ENCODE peak calls at places on chromosomes 3 and 15, in nine cellular contexts. One of them, this sample, is unnamed.

GRCh38 chr15:47997712-47998111 is 123.1 kb upstream of the SLC24A5 start:
- DNase-seq in GM13976: no peak
- DNase-seq in bronchial epithelial cell: no peak
- DNase-seq in choroid plexus epithelial cell: no peak
- DNase-seq in AG09309: no peak
- DNase-seq in astrocyte: no peak
- DNase-seq in AG04450: no peak
- DNase-seq in heart right ventricle: no peak
- DNase-seq in right lobe of liver: no peak
- DNase-seq in this sample: no peak

GRCh38 chr15:97009036-97009555 is 678.6 kb downstream of the NR2F2 start:
- DNase-seq in bronchial epithelial cell: peak
- DNase-seq in AG04450: no peak
- DNase-seq in right lobe of liver: no peak
- DNase-seq in GM13976: no peak
- DNase-seq in AG09309: no peak
- DNase-seq in heart right ventricle: no peak
- DNase-seq in choroid plexus epithelial cell: peak
- DNase-seq in astrocyte: peak
- DNase-seq in this sample: no peak

GRCh38 chr15:77075528-77075927 is 4.6 kb upstream of the TSPAN3 start:
- DNase-seq in choroid plexus epithelial cell: no peak
- DNase-seq in heart right ventricle: no peak
- DNase-seq in bronchial epithelial cell: no peak
- DNase-seq in GM13976: no peak
- DNase-seq in astrocyte: peak
- DNase-seq in AG04450: no peak
- DNase-seq in AG09309: no peak
- DNase-seq in right lobe of liver: no peak
- DNase-seq in this sample: no peak

GRCh38 chr3:66165679-66166078 is 55.1 kb upstream of the SLC25A26 start:
- DNase-seq in astrocyte: no peak
- DNase-seq in GM13976: no peak
- DNase-seq in right lobe of liver: no peak
- DNase-seq in AG04450: no peak
- DNase-seq in heart right ventricle: no peak
- DNase-seq in choroid plexus epithelial cell: no peak
- DNase-seq in AG09309: no peak
- DNase-seq in bronchial epithelial cell: no peak
- DNase-seq in this sample: no peak

GRCh38 chr3:119973276-119973675 is 121.0 kb downstream of the GSK3B start:
- DNase-seq in choroid plexus epithelial cell: no peak
- DNase-seq in astrocyte: no peak
- DNase-seq in GM13976: no peak
- DNase-seq in heart right ventricle: no peak
- DNase-seq in bronchial epithelial cell: peak
- DNase-seq in AG04450: no peak
- DNase-seq in AG09309: no peak
- DNase-seq in right lobe of liver: no peak
- DNase-seq in this sample: no peak

GRCh38 chr3:187941848-187942194 is 196.6 kb upstream of the BCL6 start:
- DNase-seq in heart right ventricle: no peak
- DNase-seq in choroid plexus epithelial cell: no peak
- DNase-seq in bronchial epithelial cell: no peak
- DNase-seq in AG09309: no peak
- DNase-seq in GM13976: no peak
- DNase-seq in AG04450: no peak
- DNase-seq in astrocyte: no peak
- DNase-seq in right lobe of liver: no peak
- DNase-seq in this sample: no peak

GRCh38 chr3:149744630-149745029 is 7.7 kb downstream of the COMMD2 start:
- DNase-seq in astrocyte: no peak
- DNase-seq in AG09309: no peak
- DNase-seq in heart right ventricle: no peak
- DNase-seq in GM13976: no peak
- DNase-seq in right lobe of liver: no peak
- DNase-seq in AG04450: no peak
- DNase-seq in choroid plexus epithelial cell: no peak
- DNase-seq in bronchial epithelial cell: no peak
- DNase-seq in this sample: no peak

GRCh38 chr15:98647774-98648653 is at the start of gene IGF1R:
- DNase-seq in GM13976: peak
- DNase-seq in choroid plexus epithelial cell: peak
- DNase-seq in AG04450: peak
- DNase-seq in AG09309: peak
- DNase-seq in bronchial epithelial cell: peak
- DNase-seq in astrocyte: peak
- DNase-seq in heart right ventricle: peak
- DNase-seq in right lobe of liver: peak
- DNase-seq in this sample: peak

GRCh38 chr15:59148160-59148810 is 43.3 kb downstream of the CCNB2 start:
- DNase-seq in AG09309: peak
- DNase-seq in choroid plexus epithelial cell: peak
- DNase-seq in GM13976: no peak
- DNase-seq in AG04450: no peak
- DNase-seq in heart right ventricle: no peak
- DNase-seq in astrocyte: peak
- DNase-seq in right lobe of liver: no peak
- DNase-seq in bronchial epithelial cell: no peak
- DNase-seq in this sample: no peak

GRCh38 chr3:172181936-172182708 is 142.7 kb downstream of the FNDC3B start:
- DNase-seq in AG04450: no peak
- DNase-seq in right lobe of liver: no peak
- DNase-seq in astrocyte: peak
- DNase-seq in heart right ventricle: no peak
- DNase-seq in GM13976: no peak
- DNase-seq in AG09309: no peak
- DNase-seq in choroid plexus epithelial cell: peak
- DNase-seq in bronchial epithelial cell: peak
- DNase-seq in this sample: peak

GRCh38 chr3:131067983-131068382 is 41.3 kb downstream of the NEK11 start:
- DNase-seq in heart right ventricle: no peak
- DNase-seq in bronchial epithelial cell: no peak
- DNase-seq in AG09309: no peak
- DNase-seq in GM13976: no peak
- DNase-seq in AG04450: no peak
- DNase-seq in astrocyte: no peak
- DNase-seq in choroid plexus epithelial cell: no peak
- DNase-seq in right lobe of liver: no peak
- DNase-seq in this sample: no peak
- TF ChIP-seq CTCF in heart right ventricle: no peak
- TF ChIP-seq CTCF in bronchial epithelial cell: no peak
- TF ChIP-seq CTCF in AG09309: no peak
- TF ChIP-seq CTCF in GM13976: no peak
- TF ChIP-seq CTCF in AG04450: no peak
- TF ChIP-seq CTCF in astrocyte: no peak
- TF ChIP-seq CTCF in choroid plexus epithelial cell: no peak
- TF ChIP-seq CTCF in right lobe of liver: no peak
- TF ChIP-seq CTCF in this sample: no peak

DNA sequence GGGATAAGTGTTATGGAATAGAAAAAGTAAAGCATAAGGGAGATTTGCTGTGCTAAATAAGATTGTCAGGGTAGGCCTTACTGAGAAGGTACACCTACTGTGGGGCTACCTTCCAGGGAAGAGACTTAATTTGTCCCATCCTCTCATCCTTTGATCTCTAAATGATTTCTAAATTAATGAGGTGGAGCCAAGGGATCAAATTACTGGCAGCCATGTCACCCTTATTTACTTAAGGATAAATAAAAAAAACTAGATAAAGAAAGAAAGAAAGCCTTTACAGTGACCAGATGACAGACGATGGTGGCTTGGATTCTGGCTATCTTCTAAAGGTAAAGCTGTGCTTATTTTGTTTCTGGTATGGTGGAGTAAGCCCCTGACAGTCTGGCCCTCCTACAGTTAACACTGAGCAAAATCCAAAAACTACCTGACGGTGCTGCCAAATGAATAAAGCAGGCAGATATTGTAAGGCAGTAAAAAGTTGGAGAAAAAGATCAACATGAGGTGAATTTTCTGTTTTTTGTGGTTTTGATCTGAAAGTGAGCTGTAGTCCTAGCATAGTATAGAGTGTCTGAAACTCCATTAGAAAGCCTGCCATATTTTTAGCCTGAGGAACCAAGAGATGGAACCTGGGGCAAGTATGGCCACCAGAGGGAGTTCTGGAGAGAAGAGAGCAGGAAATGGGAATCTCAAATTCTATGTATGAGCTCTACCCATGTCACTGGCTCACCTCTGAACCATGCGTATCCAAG is 285.1 kb upstream of the MANF start:
- DNase-seq in AG09309: peak
- DNase-seq in bronchial epithelial cell: peak
- DNase-seq in right lobe of liver: no peak
- DNase-seq in choroid plexus epithelial cell: peak
- DNase-seq in astrocyte: peak
- DNase-seq in GM13976: peak
- DNase-seq in heart right ventricle: no peak
- DNase-seq in AG04450: peak
- DNase-seq in this sample: peak
- TF ChIP-seq CTCF in AG09309: peak
- TF ChIP-seq CTCF in bronchial epithelial cell: peak
- TF ChIP-seq CTCF in right lobe of liver: peak
- TF ChIP-seq CTCF in choroid plexus epithelial cell: peak
- TF ChIP-seq CTCF in astrocyte: peak
- TF ChIP-seq CTCF in GM13976: no peak
- TF ChIP-seq CTCF in heart right ventricle: peak
- TF ChIP-seq CTCF in AG04450: peak
- TF ChIP-seq CTCF in this sample: peak

GRCh38 chr15:71575474-71576045 is 234.8 kb upstream of the NR2E3 start:
- DNase-seq in heart right ventricle: no peak
- DNase-seq in right lobe of liver: no peak
- DNase-seq in AG04450: no peak
- DNase-seq in choroid plexus epithelial cell: peak
- DNase-seq in GM13976: no peak
- DNase-seq in astrocyte: no peak
- DNase-seq in bronchial epithelial cell: peak
- DNase-seq in AG09309: no peak
- DNase-seq in this sample: no peak
- TF ChIP-seq CTCF in heart right ventricle: peak
- TF ChIP-seq CTCF in right lobe of liver: peak
- TF ChIP-seq CTCF in AG04450: peak
- TF ChIP-seq CTCF in choroid plexus epithelial cell: peak
- TF ChIP-seq CTCF in GM13976: no peak
- TF ChIP-seq CTCF in astrocyte: peak
- TF ChIP-seq CTCF in bronchial epithelial cell: peak
- TF ChIP-seq CTCF in AG09309: peak
- TF ChIP-seq CTCF in this sample: peak

DNA sequence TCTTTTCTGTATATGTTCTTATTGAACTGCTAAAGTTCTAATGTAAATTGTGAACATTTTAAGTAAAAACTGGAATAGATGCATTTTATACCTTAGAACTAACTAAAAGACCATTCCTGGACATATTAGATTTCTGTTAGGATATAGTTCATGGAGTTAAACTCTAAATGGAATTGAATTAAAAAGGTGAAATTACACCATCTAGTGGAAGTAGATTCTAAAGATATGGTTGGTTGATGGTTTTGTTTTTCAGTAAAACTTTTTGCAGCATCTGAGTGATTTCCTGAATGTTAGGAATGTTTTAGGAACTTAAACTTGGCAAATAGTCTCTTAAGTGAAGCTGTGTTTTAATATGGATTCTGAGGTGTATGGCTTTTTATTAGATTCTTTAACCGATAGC is 96.8 kb downstream of the SLMAP start:
- DNase-seq in AG04450: no peak
- DNase-seq in right lobe of liver: no peak
- DNase-seq in AG09309: no peak
- DNase-seq in choroid plexus epithelial cell: peak
- DNase-seq in GM13976: peak
- DNase-seq in astrocyte: peak
- DNase-seq in heart right ventricle: no peak
- DNase-seq in bronchial epithelial cell: peak
- DNase-seq in this sample: no peak
- TF ChIP-seq CTCF in AG04450: peak
- TF ChIP-seq CTCF in right lobe of liver: peak
- TF ChIP-seq CTCF in AG09309: peak
- TF ChIP-seq CTCF in choroid plexus epithelial cell: peak
- TF ChIP-seq CTCF in GM13976: no peak
- TF ChIP-seq CTCF in astrocyte: peak
- TF ChIP-seq CTCF in heart right ventricle: no peak
- TF ChIP-seq CTCF in bronchial epithelial cell: no peak
- TF ChIP-seq CTCF in this sample: no peak

This sample was measured in activated CD8-positive, alpha-beta T cell treated with anti-CD3 and anti-CD28 coated beads for 36 hours.